ENCODE peak calls at places on chromosomes 16 and 17, in ten cellular contexts. V is cardiac muscle cell; D is mammary epithelial cell; B is effector memory CD4-positive, alpha-beta T cell; K is heart right ventricle; X is neural progenitor cell; S is IMR-90; G is right lobe of liver; Z is GM23338; R is esophagus squamous epithelium. M is an unnamed sample.

GRCh38 chr16:78695371-78695770 is 595.9 kb downstream of the WWOX start:
- DNase-seq in V (no peak), D (no peak), B (no peak), K (no peak), X (no peak), S (no peak), G (no peak), Z (no peak), R (no peak), M (no peak)

GRCh38 chr17:75878174-75878998 is at the start of gene TRIM47:
- DNase-seq in V (peak; percentile 89), D (peak; percentile 50), B (no peak), K (peak; percentile 72), X (peak; percentile 56), S (peak; percentile 49), G (peak; percentile 79), Z (peak; percentile 77), R (no peak), M (peak; percentile 87)

GRCh38 chr17:13513039-13513405 is 88.7 kb downstream of the HS3ST3A1 start:
- DNase-seq in V (peak; percentile 71), D (no peak), B (no peak), K (peak; percentile 20), X (no peak), S (peak; percentile 27), G (no peak), Z (peak; percentile 28), R (no peak), M (no peak)

GRCh38 chr16:72501739-72502653 is 330.0 kb upstream of the PMFBP1 start:
- DNase-seq in V (peak; percentile 88), D (peak; percentile 39), B (no peak), K (peak; percentile 16), X (peak; percentile 75), S (peak; percentile 79), G (no peak), Z (peak; percentile 76), R (no peak), M (peak; percentile 29)

GRCh38 chr17:5785343-5785742 is 201.0 kb upstream of the NLRP1 start:
- DNase-seq in V (no peak), D (peak; percentile 28), B (no peak), K (no peak), X (no peak), S (peak; percentile 76), G (no peak), Z (no peak), R (no peak), M (no peak)

GRCh38 chr16:726188-726437 is 130 bp downstream of the CCDC78 start:
- DNase-seq in V (no peak), D (no peak), B (no peak), K (no peak), X (peak; percentile 44), S (no peak), G (no peak), Z (no peak), R (no peak), M (no peak)

GRCh38 chr17:16075949-16076348 is 76.3 kb downstream of the TTC19 start:
- DNase-seq in V (no peak), D (no peak), B (no peak), K (no peak), X (no peak), S (no peak), G (no peak), Z (no peak), R (no peak), M (no peak)

GRCh38 chr17:27669136-27669535 is 38.1 kb downstream of the LGALS9 start:
- DNase-seq in V (no peak), D (no peak), B (no peak), K (no peak), X (no peak), S (no peak), G (peak; percentile 16), Z (no peak), R (no peak), M (no peak)

GRCh38 chr17:74736423-74737298 is at the start of gene RAB37:
- DNase-seq in V (peak; percentile 40), D (no peak), B (no peak), K (no peak), X (peak; percentile 74), S (no peak), G (peak; percentile 95), Z (peak; percentile 84), R (no peak), M (no peak)

GRCh38 chr17:83081561-83082201 is 2.3 kb downstream of the METRNL start:
- DNase-seq in V (no peak), D (no peak), B (no peak), K (no peak), X (no peak), S (peak; percentile 43), G (no peak), Z (no peak), R (no peak), M (no peak)

GRCh38 chr16:59259074-59259963 is 525.2 kb upstream of the GOT2 start:
- DNase-seq in V (no peak), D (no peak), B (no peak), K (no peak), X (no peak), S (no peak), G (no peak), Z (no peak), R (no peak), M (no peak)

GRCh38 chr17:45406107-45406506 is 26.6 kb downstream of the ARHGAP27 start:
- DNase-seq in V (no peak), D (no peak), B (no peak), K (no peak), X (no peak), S (no peak), G (no peak), Z (no peak), R (no peak), M (no peak)

GRCh38 chr16:25109643-25110042 is 1.9 kb upstream of the LCMT1 start:
- DNase-seq in V (peak; percentile 91), D (peak; percentile 90), B (no peak), K (peak; percentile 72), X (no peak), S (peak; percentile 98), G (no peak), Z (no peak), R (no peak), M (peak; percentile 64)

GRCh38 chr17:79897243-79898063 is 58.2 kb upstream of the CBX4 start:
- DNase-seq in V (no peak), D (no peak), B (no peak), K (no peak), X (no peak), S (no peak), G (peak; percentile 70), Z (no peak), R (no peak), M (no peak)

GRCh38 chr17:41870627-41871026 is 5.4 kb upstream of the KLHL11 start:
- DNase-seq in V (no peak), D (no peak), B (no peak), K (no peak), X (no peak), S (no peak), G (no peak), Z (no peak), R (no peak), M (no peak)
- H3K36me3 ChIP-seq in V (peaks cover 41% of the 10 kb centered on the region), D (peaks cover 50% of the 10 kb centered on the region), B (peaks cover 41% of the 10 kb centered on the region), K (peaks cover 86% of the 10 kb centered on the region), X (no peaks in the 10 kb centered on the region), S (peaks cover 57% of the 10 kb centered on the region), G (no peaks in the 10 kb centered on the region), Z (peaks cover 78% of the 10 kb centered on the region), R (peaks cover 89% of the 10 kb centered on the region), M (peaks cover 14% of the 10 kb centered on the region)

GRCh38 chr16:15777533-15778203 is 79.2 kb downstream of the MYH11 start:
- DNase-seq in V (peak; percentile 75), D (peak; percentile 19), B (no peak), K (no peak), X (peak; percentile 75), S (peak; percentile 61), G (no peak), Z (peak; percentile 82), R (no peak), M (no peak)
- H3K4me3 ChIP-seq in V (no peak overlapping the region), D (no peak overlapping the region), B (no peak overlapping the region), K (no peak overlapping the region), X (no peak overlapping the region), S (no peak overlapping the region), G (no peak overlapping the region), Z (no peak overlapping the region), R (no peak overlapping the region), M (no peak overlapping the region)

DNA sequence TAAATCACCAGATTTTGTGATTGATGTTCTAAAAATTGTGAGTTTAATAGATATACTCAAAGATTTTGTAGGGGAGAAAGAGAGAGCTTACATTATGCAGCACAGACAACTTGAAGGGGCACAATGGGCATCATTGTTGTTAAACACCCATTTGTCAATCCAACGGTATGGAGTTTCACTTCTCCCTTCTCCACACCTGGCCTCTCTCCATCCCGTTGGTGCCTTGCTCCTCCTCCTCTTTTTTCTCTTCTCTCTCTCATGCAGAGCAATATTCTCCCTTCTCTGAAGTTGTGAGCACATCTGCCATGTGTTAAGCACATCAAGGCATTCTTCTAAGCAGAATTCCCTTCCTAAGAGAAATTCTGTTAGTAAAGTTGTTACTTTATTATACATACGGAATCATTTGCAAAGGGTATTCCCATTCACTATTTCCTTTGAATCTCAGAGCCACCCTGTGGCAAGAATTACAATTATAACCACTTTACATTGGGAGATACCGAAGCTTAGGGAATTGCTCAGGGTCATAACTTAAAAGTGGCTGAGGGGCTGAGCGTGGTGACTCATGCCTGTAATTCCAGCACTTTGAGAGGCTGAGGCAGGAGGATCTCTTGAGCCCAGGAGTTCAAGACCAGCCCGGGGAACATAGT is 40.5 kb upstream of the SKAP1 start:
- DNase-seq in V (peak; percentile 41), D (peak; percentile 48), B (no peak), K (no peak), X (no peak), S (peak; percentile 62), G (no peak), Z (peak; percentile 55), R (no peak), M (no peak)
- H3K4me1 ChIP-seq in V (peaks cover 8% of the 10 kb centered on the region), D (peaks cover 19% of the 10 kb centered on the region), B (no peaks in the 10 kb centered on the region), K (no peaks in the 10 kb centered on the region), X (peaks cover 12% of the 10 kb centered on the region), S (peaks cover 9% of the 10 kb centered on the region), G (no peaks in the 10 kb centered on the region), Z (peaks cover 26% of the 10 kb centered on the region), R (no peaks in the 10 kb centered on the region), M (no peaks in the 10 kb centered on the region)

GRCh38 chr16:80915079-80915450 is 91.6 kb downstream of the CMC2 start:
- DNase-seq in V (no peak), D (no peak), B (no peak), K (no peak), X (no peak), S (no peak), G (no peak), Z (no peak), R (no peak), M (no peak)

GRCh38 chr16:80910434-80910833 is 96.3 kb downstream of the CMC2 start:
- DNase-seq in V (no peak), D (no peak), B (no peak), K (no peak), X (no peak), S (no peak), G (no peak), Z (no peak), R (no peak), M (no peak)

GRCh38 chr16:80913397-80913796 is 93.3 kb downstream of the CMC2 start:
- DNase-seq in V (no peak), D (no peak), B (no peak), K (no peak), X (no peak), S (no peak), G (no peak), Z (no peak), R (no peak), M (no peak)

GRCh38 chr16:80914379-80915078 is 92.2 kb downstream of the CMC2 start:
- DNase-seq in V (no peak), D (no peak), B (no peak), K (no peak), X (no peak), S (no peak), G (no peak), Z (no peak), R (no peak), M (no peak)

GRCh38 chr16:80912651-80913050 is 94.0 kb downstream of the CMC2 start:
- DNase-seq in V (no peak), D (no peak), B (no peak), K (no peak), X (no peak), S (no peak), G (no peak), Z (no peak), R (no peak), M (no peak)
- H3K36me3 ChIP-seq in V (no peaks in the 10 kb centered on the region), D (no peaks in the 10 kb centered on the region), B (no peaks in the 10 kb centered on the region), K (no peaks in the 10 kb centered on the region), X (no peaks in the 10 kb centered on the region), S (no peaks in the 10 kb centered on the region), G (no peaks in the 10 kb centered on the region), Z (no peaks in the 10 kb centered on the region), R (no peaks in the 10 kb centered on the region), M (no peaks in the 10 kb centered on the region)